ENCODE peak calls at places on chromosomes 2 and 18, in four cellular contexts. W is IMR-90, I is Karpas-422, T is A549. V is an unnamed sample.

GRCh38 chr2:230677182-230677946 is 35.3 kb upstream of the CAB39 start:
- DNase-seq in W (peak; percentile 73), I (no peak), T (no peak), V (no peak)

GRCh38 chr2:208228481-208228880 is 26.4 kb downstream of the IDH1 start:
- DNase-seq in W (no peak), I (no peak), T (no peak), V (no peak)

GRCh38 chr18:22006458-22006857 is 162.9 kb upstream of the GATA6 start:
- DNase-seq in W (no peak), I (no peak), T (no peak), V (no peak)

GRCh38 chr2:406231-406630 is 118.3 kb upstream of the ALKAL2 start:
- DNase-seq in W (no peak), I (no peak), T (no peak), V (no peak)

GRCh38 chr2:37020212-37020886 is 54.0 kb upstream of the STRN start:
- DNase-seq in W (peak; percentile 94), I (no peak), T (no peak), V (no peak)

GRCh38 chr2:15048000-15048399 is 415.5 kb downstream of the LRATD1 start:
- DNase-seq in W (no peak), I (no peak), T (no peak), V (no peak)

GRCh38 chr2:3585239-3586109 is 9.4 kb upstream of the COLEC11 start:
- DNase-seq in W (peak; percentile 95), I (no peak), T (no peak), V (no peak)

GRCh38 chr2:6914829-6915228 is 2.4 kb upstream of the RNF144A start:
- DNase-seq in W (peak; percentile 2), I (no peak), T (no peak), V (peak; percentile 28)

GRCh38 chr2:61438670-61439069 is 32.2 kb downstream of the USP34 start:
- DNase-seq in W (no peak), I (peak; percentile 65), T (no peak), V (no peak)

GRCh38 chr18:46481048-46481846 is 175.8 kb downstream of the LOXHD1 start:
- DNase-seq in W (peak; percentile 52), I (peak; percentile 77), T (peak; percentile 10), V (no peak)

DNA sequence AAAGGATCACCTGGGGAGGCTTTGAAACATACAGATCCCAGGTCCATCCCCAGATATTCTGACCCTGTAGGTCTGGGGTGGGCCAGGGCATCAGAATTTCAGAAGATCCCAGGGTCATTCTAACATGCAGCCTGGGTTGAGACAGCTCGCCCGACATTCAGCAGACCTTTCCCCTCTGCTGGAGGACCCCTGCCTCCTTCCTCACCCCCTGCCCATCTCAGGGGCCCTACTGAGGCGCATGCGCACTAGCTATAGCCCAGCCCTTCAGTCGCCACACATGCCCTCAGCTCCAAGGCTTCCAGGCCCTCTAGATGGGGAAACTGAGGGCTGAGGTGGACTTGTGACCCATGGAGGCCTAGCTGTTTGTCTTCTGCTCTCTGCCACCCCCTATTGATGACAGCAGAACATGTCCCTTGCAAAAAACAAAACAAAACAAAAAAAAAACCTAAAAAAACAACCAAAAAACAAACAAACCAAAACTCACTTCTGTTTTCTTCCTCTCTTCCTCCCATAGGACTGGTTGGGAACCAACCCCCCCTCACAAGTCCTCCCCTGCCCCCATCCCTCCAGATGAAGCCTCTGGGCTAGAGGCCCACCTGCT is 91.3 kb downstream of the ZBTB7C start:
- DNase-seq in W (no peak), I (no peak), T (no peak), V (no peak)
- H3K4me2 ChIP-seq in W (no peak overlapping the region), I (no peak overlapping the region), T (no peak overlapping the region), V (no peak overlapping the region)

GRCh38 chr2:9226458-9227380 is 20.1 kb downstream of the ASAP2 start:
- DNase-seq in W (no peak), I (no peak), T (no peak), V (no peak)
- H3K4me1 ChIP-seq in W (peaks cover 44% of the 10 kb centered on the region), I (no peaks in the 10 kb centered on the region), T (peaks cover 27% of the 10 kb centered on the region), V (peaks cover 53% of the 10 kb centered on the region)

DNA sequence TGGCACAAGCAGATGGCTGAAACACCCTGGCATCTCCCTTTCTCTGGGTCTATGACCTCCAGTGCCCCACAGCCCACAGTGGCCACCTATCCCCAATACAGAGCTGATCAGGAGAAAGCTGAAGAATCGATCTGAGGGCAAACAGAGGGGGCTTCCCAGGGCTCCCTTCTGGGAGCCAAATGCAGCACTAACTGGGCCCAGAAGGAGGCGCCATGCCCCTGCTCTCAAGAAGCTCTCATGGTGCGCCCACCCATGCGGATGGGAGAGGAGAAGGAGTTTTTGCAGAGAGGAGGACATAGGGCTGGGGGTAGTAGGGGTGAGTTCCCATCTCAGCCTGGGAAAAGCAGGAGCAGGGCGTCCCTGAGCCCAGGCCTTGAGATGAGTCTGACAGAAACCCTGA is 787.3 kb upstream of the RAB6C start:
- DNase-seq in W (no peak), I (peak; percentile 64), T (no peak), V (no peak)
- H3K4me2 ChIP-seq in W (no peak overlapping the region), I (no peak overlapping the region), T (no peak overlapping the region), V (peak overlapping the region; percentile 20)

DNA sequence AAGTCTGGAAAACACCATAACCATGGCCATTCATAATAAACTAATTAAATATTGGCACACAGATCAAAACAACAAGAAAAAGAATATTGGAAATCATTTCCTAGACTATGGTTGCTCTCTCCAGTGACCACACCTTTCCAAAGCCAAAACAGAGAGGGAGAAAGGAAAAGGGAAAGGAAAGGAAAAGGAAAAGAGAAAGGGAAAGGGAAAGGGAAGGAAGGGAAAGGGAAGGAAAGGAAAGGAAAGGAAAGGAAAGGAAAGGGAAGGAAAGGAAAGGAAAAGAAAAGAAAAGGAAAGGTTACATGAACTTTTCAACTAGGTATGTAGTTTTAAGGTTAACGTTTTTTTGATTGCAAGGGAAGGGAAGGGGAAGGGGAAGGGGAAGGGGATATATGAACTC is 360.5 kb upstream of the SLC39A10 start:
- DNase-seq in W (no peak), I (no peak), T (no peak), V (no peak)
- H3K4me1 ChIP-seq in W (no peaks in the 10 kb centered on the region), I (no peaks in the 10 kb centered on the region), T (no peaks in the 10 kb centered on the region), V (no peaks in the 10 kb centered on the region)

GRCh38 chr2:48332286-48332685 is 197.7 kb upstream of the STON1 start:
- DNase-seq in W (peak; percentile 23), I (peak; percentile 90), T (no peak), V (no peak)
- H3K4me2 ChIP-seq in W (peak overlapping the region; percentile 59), I (peak overlapping the region; percentile 68), T (peak overlapping the region; percentile 54), V (peak overlapping the region; percentile 10)

GRCh38 chr2:30235859-30236535 is 4.7 kb downstream of the LBH start:
- DNase-seq in W (no peak), I (no peak), T (no peak), V (no peak)

GRCh38 chr2:30238143-30238800 is 6.9 kb downstream of the LBH start:
- DNase-seq in W (no peak), I (no peak), T (no peak), V (no peak)

GRCh38 chr2:30239308-30240161 is 8.2 kb downstream of the LBH start:
- DNase-seq in W (peak; percentile 67), I (peak; percentile 89), T (peak; percentile 89), V (no peak)

GRCh38 chr2:30236591-30237245 is 5.4 kb downstream of the LBH start:
- DNase-seq in W (no peak), I (no peak), T (no peak), V (no peak)

GRCh38 chr2:30237346-30238142 is 6.2 kb downstream of the LBH start:
- DNase-seq in W (no peak), I (no peak), T (no peak), V (no peak)
- H3K4me1 ChIP-seq in W (peaks cover 47% of the 10 kb centered on the region), I (peaks cover 4% of the 10 kb centered on the region), T (peaks cover 90% of the 10 kb centered on the region), V (peaks cover 3% of the 10 kb centered on the region)

GRCh38 chr2:190507135-190507534 is 27.4 kb downstream of the NEMP2 start:
- DNase-seq in W (no peak), I (no peak), T (no peak), V (no peak)
- H3K4me2 ChIP-seq in W (no peak overlapping the region), I (no peak overlapping the region), T (no peak overlapping the region), V (no peak overlapping the region)

GRCh38 chr2:43220229-43220981 is 6.0 kb downstream of the ZFP36L2 start:
- DNase-seq in W (peak; percentile 42), I (peak; percentile 56), T (no peak), V (no peak)
- H3K4me1 ChIP-seq in W (peaks cover 22% of the 10 kb centered on the region), I (peaks cover 72% of the 10 kb centered on the region), T (peaks cover 52% of the 10 kb centered on the region), V (peaks cover 44% of the 10 kb centered on the region)